ENCODE peak calls at places on chromosome 14, in eight cellular contexts. J is PC-3, F is astrocyte of the cerebellum, V is mammary epithelial cell, E is thoracic aorta, H is fibroblast of the aortic adventitia, K is uterus, G is IMR-90. S is an unnamed sample.

GRCh38 chr14:91906374-91906773 is 39.0 kb upstream of the TC2N start:
- DNase-seq in H (no peak), G (no peak), K (no peak), F (no peak), V (no peak), E (no peak), J (no peak), S (no peak)

GRCh38 chr14:67569651-67570290 is 30.3 kb downstream of the PIGH start:
- DNase-seq in H (no peak), V (no peak), J (no peak), G (no peak), F (no peak), K (no peak), E (no peak), S (no peak)

GRCh38 chr14:95575820-95576473 is 41.1 kb downstream of the GLRX5 start:
- DNase-seq in H (no peak), G (no peak), V (no peak), F (no peak), K (no peak), E (no peak), J (no peak), S (no peak)

GRCh38 chr14:104680056-104680805 is 9.2 kb upstream of the INF2 start:
- DNase-seq in G (peak; percentile 85), V (peak; percentile 85), E (no peak), J (peak; percentile 87), H (peak; percentile 77), F (no peak), K (peak; percentile 74), S (peak; percentile 91)

GRCh38 chr14:43532825-43533416 is 974.2 kb downstream of the FSCB start:
- DNase-seq in H (no peak), E (no peak), K (no peak), F (no peak), G (no peak), V (no peak), J (no peak), S (no peak)

GRCh38 chr14:104436047-104436531 is 143.5 kb upstream of the C14orf180 start:
- DNase-seq in J (no peak), G (no peak), H (no peak), K (no peak), E (no peak), V (no peak), F (peak; percentile 1), S (no peak)

GRCh38 chr14:88559852-88560251 is 3.0 kb upstream of the ZC3H14 start:
- DNase-seq in V (no peak), K (no peak), G (peak; percentile 72), F (peak; percentile 27), J (peak; percentile 63), E (no peak), H (peak; percentile 75), S (peak; percentile 36)

GRCh38 chr14:103721334-103722120 is 5.9 kb downstream of the ZFYVE21 start:
- DNase-seq in H (no peak), V (peak; percentile 94), E (no peak), K (no peak), J (peak; percentile 95), F (peak; percentile 82), G (peak; percentile 47), S (peak; percentile 88)

GRCh38 chr14:103879570-103880333 is 32.4 kb upstream of the PPP1R13B start:
- DNase-seq in V (peak; percentile 36), E (no peak), J (peak; percentile 74), K (peak; percentile 35), H (no peak), G (no peak), F (no peak), S (no peak)

GRCh38 chr14:76163668-76164363 is 12.1 kb downstream of the GPATCH2L start:
- DNase-seq in E (no peak), H (no peak), J (no peak), G (no peak), K (no peak), V (no peak), F (no peak), S (no peak)

GRCh38 chr14:80325688-80326087 is 114.4 kb upstream of the DIO2 start:
- DNase-seq in G (no peak), H (no peak), J (no peak), V (no peak), F (no peak), K (no peak), E (no peak), S (no peak)

GRCh38 chr14:101406921-101407320 is 154.4 kb upstream of the DIO3 start:
- DNase-seq in V (no peak), G (no peak), F (no peak), J (no peak), E (no peak), K (no peak), H (no peak), S (no peak)

GRCh38 chr14:72645706-72646105 is 248.2 kb downstream of the DPF3 start:
- DNase-seq in H (no peak), J (peak; percentile 40), F (no peak), E (no peak), V (no peak), G (no peak), K (no peak), S (peak; percentile 15)

GRCh38 chr14:75806247-75806876 is 145.3 kb downstream of the TTLL5 start:
- DNase-seq in V (no peak), F (peak; percentile 9), E (no peak), H (no peak), J (no peak), K (no peak), G (no peak), S (peak; percentile 65)

GRCh38 chr14:95664046-95664445 is 22.2 kb upstream of the TCL1B start:
- DNase-seq in V (no peak), E (no peak), G (no peak), H (no peak), J (no peak), F (no peak), K (no peak), S (no peak)

GRCh38 chr14:74915426-74915825 is 7.6 kb downstream of the RPS6KL1 start:
- DNase-seq in F (no peak), J (no peak), K (no peak), E (no peak), G (no peak), H (no peak), V (no peak), S (no peak)

GRCh38 chr14:57897148-57897547 is 31.3 kb upstream of the SLC35F4 start:
- DNase-seq in K (no peak), H (no peak), F (no peak), J (no peak), V (no peak), G (no peak), E (no peak), S (no peak)

GRCh38 chr14:31934767-31935266 is 142.3 kb upstream of the ARHGAP5 start:
- DNase-seq in K (no peak), E (no peak), J (peak; percentile 61), V (peak; percentile 76), F (no peak), G (peak; percentile 41), H (peak; percentile 55), S (peak; percentile 75)

GRCh38 chr14:26765768-26766550 is 168.1 kb upstream of the NOVA1 start:
- DNase-seq in F (peak; percentile 87), K (peak; percentile 50), E (no peak), J (peak; percentile 74), G (peak; percentile 69), V (no peak), H (peak; percentile 96), S (peak; percentile 53)

GRCh38 chr14:93006484-93007128 is 83.7 kb downstream of the CHGA start:
- DNase-seq in E (no peak), V (no peak), F (peak; percentile 27), H (peak; percentile 25), G (no peak), K (no peak), J (no peak), S (no peak)

GRCh38 chr14:25516838-25517237 is 466.9 kb upstream of the STXBP6 start:
- DNase-seq in F (no peak), H (no peak), J (no peak), G (no peak), K (no peak), V (no peak), E (no peak), S (no peak)

GRCh38 chr14:91869556-91869955 is 2.2 kb upstream of the TC2N start:
- DNase-seq in K (no peak), J (no peak), E (no peak), H (no peak), G (peak; percentile 47), V (no peak), F (peak; percentile 49), S (no peak)

GRCh38 chr14:68499451-68499850 is 293.4 kb downstream of the ZFP36L1 start:
- DNase-seq in K (no peak), E (no peak), H (no peak), G (no peak), V (no peak), J (no peak), F (no peak), S (no peak)

GRCh38 chr14:101033446-101034165 is 130.1 kb upstream of the RTL1 start:
- DNase-seq in G (no peak), K (peak; percentile 3), E (no peak), H (no peak), V (no peak), F (no peak), J (no peak), S (no peak)

GRCh38 chr14:68666206-68666730 is 126.6 kb downstream of the ZFP36L1 start:
- DNase-seq in G (peak; percentile 43), K (no peak), E (no peak), F (no peak), J (no peak), H (peak; percentile 65), V (no peak), S (no peak)

GRCh38 chr14:99538275-99538674 is 57.1 kb downstream of the CCNK start:
- DNase-seq in K (no peak), F (no peak), J (no peak), E (no peak), H (no peak), G (peak; percentile 25), V (no peak), S (no peak)
- TF ChIP-seq CTCF in K (no peak), F (peak; percentile 45), J (peak; percentile 21), E (no peak), H (peak; percentile 1), G (peak; percentile 14), V (no peak), S (peak; percentile 7)

GRCh38 chr14:73723799-73724621 is 9.8 kb upstream of the PNMA1 start:
- DNase-seq in H (peak; percentile 100), G (peak; percentile 97), V (peak; percentile 82), K (peak; percentile 92), F (peak; percentile 95), J (peak; percentile 96), E (peak; percentile 73), S (peak; percentile 89)
- H3K4me3 ChIP-seq in H (peak overlapping the region; percentile 44), G (no peak overlapping the region), V (no peak overlapping the region), K (no peak overlapping the region), F (no peak overlapping the region), J (peak overlapping the region; percentile 4), E (peak overlapping the region; percentile 50), S (no peak overlapping the region)

DNA sequence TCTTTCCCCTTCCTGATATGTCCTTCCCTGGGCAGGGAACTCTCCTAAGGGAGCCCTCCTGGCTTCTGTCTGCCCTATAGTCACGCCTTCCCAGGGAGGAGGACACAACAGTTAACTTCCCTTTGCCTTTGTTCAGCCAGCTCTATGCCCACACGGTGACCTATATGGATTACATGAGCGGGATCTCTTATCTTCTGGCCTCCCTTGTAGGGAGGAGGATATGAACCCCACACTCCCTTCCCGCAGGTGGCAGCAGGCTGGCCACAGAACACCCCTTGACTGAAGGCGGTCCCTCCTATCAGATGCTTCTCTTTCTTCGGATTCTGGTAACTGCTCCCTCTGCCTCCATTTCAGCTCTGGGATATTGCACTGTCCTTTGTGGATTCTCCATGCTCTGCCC is 135.6 kb upstream of the MAX start:
- DNase-seq in H (peak; percentile 28), J (no peak), G (no peak), F (no peak), V (no peak), E (no peak), K (no peak), S (no peak)
- TF ChIP-seq CTCF in H (no peak), J (no peak), G (no peak), F (no peak), V (no peak), E (no peak), K (no peak), S (no peak)

GRCh38 chr14:50823051-50823762 is 7.8 kb downstream of the NIN start:
- DNase-seq in G (no peak), F (no peak), E (no peak), K (no peak), H (peak; percentile 50), J (peak; percentile 25), V (no peak), S (no peak)
- H3K4me3 ChIP-seq in G (no peak overlapping the region), F (no peak overlapping the region), E (peak overlapping the region; percentile 41), K (no peak overlapping the region), H (no peak overlapping the region), J (no peak overlapping the region), V (no peak overlapping the region), S (no peak overlapping the region)

S was measured in epithelial cell of esophagus.